ENCODE peak calls at places on chromosomes 1 and 21, in nine cellular contexts. I is PC-3; Q is CD4-positive, CD25-positive, alpha-beta regulatory T cell; B is body of pancreas; Y is naive thymus-derived CD8-positive, alpha-beta T cell; P is central memory CD8-positive, alpha-beta T cell; U is left cardiac atrium; V is activated T-helper 17 cell treated with anti-CD3 and anti-CD28 coated beads, Interleukin-2, amount 50 U/mL, for 72 hours; G is upper lobe of left lung. K is an unnamed sample.

GRCh38 chr1:231512147-231512698 is 16.2 kb upstream of the TSNAX start:
- ATAC-seq in P (no peak), U (no peak), Y (no peak), V (peak), B (no peak), I (peak), Q (no peak), G (peak), K (no peak)

GRCh38 chr1:91697322-91698260 is 188.4 kb downstream of the TGFBR3 start:
- ATAC-seq in G (peak), B (no peak), Q (peak), I (no peak), Y (peak), U (peak), P (peak), V (peak), K (no peak)

GRCh38 chr1:178458203-178458602 is 38.6 kb downstream of the CLEC20A start:
- ATAC-seq in U (no peak), G (no peak), Q (no peak), P (no peak), I (no peak), B (no peak), V (no peak), Y (no peak), K (no peak)

GRCh38 chr1:115712911-115713609 is 55.5 kb downstream of the CASQ2 start:
- ATAC-seq in Q (no peak), G (no peak), I (no peak), B (no peak), P (no peak), U (no peak), Y (no peak), V (no peak), K (no peak)

GRCh38 chr1:68344208-68344607 is 105.5 kb downstream of the RPE65 start:
- ATAC-seq in Y (no peak), I (no peak), U (no peak), B (peak), Q (no peak), G (no peak), V (no peak), P (no peak), K (peak)

GRCh38 chr1:158654570-158654969 is 31.9 kb downstream of the SPTA1 start:
- ATAC-seq in V (no peak), Q (no peak), G (no peak), U (no peak), P (no peak), Y (no peak), I (no peak), B (no peak), K (no peak)

GRCh38 chr21:42865361-42866160 is 13.8 kb downstream of the WDR4 start:
- ATAC-seq in B (no peak), I (no peak), Q (no peak), U (peak), Y (no peak), P (no peak), G (peak), V (no peak), K (no peak)

GRCh38 chr1:12572506-12572905 is 45.5 kb downstream of the DHRS3 start:
- ATAC-seq in Q (no peak), P (no peak), I (no peak), U (peak), B (no peak), V (peak), Y (no peak), G (no peak), K (peak)

GRCh38 chr1:55645286-55645685 is 430.1 kb upstream of the USP24 start:
- ATAC-seq in Q (no peak), V (no peak), I (no peak), P (no peak), U (no peak), Y (no peak), B (no peak), G (no peak), K (no peak)

GRCh38 chr1:64516803-64517568 is 47.1 kb downstream of the CACHD1 start:
- ATAC-seq in Y (no peak), U (no peak), Q (no peak), I (no peak), P (no peak), G (peak), B (no peak), V (no peak), K (peak)

GRCh38 chr1:8681317-8681650 is 136.2 kb downstream of the RERE start:
- ATAC-seq in U (no peak), G (no peak), I (peak), Y (no peak), Q (no peak), B (peak), V (peak), P (no peak), K (no peak)

GRCh38 chr21:39033878-39034589 is 149.2 kb downstream of the PSMG1 start:
- ATAC-seq in U (peak), B (no peak), I (no peak), Y (no peak), P (no peak), G (peak), Q (no peak), V (no peak), K (peak)

GRCh38 chr21:37413553-37414291 is 47.1 kb downstream of the DYRK1A start:
- ATAC-seq in G (peak), Q (no peak), B (no peak), V (no peak), I (no peak), U (no peak), P (no peak), Y (no peak), K (no peak)

GRCh38 chr1:246954126-246954525 is 22.4 kb upstream of the AHCTF1 start:
- ATAC-seq in B (no peak), Q (no peak), I (no peak), V (no peak), P (no peak), U (peak), Y (no peak), G (no peak), K (no peak)

GRCh38 chr21:31894441-31894840 is 21.6 kb downstream of the HUNK start:
- ATAC-seq in I (no peak), Y (no peak), P (no peak), G (no peak), Q (no peak), V (no peak), B (no peak), U (no peak), K (no peak)

GRCh38 chr1:157370698-157371097 is 181.6 kb downstream of the FCRL5 start:
- ATAC-seq in B (no peak), Q (no peak), U (no peak), P (no peak), V (no peak), Y (no peak), G (no peak), I (no peak), K (no peak)

GRCh38 chr1:180482425-180483275 is 19.7 kb downstream of the ACBD6 start:
- ATAC-seq in Y (no peak), I (peak), P (no peak), V (peak), G (peak), U (no peak), Q (peak), B (no peak), K (no peak)

GRCh38 chr1:201791775-201792166 is 37.2 kb upstream of the IPO9 start:
- ATAC-seq in P (no peak), I (no peak), Q (no peak), V (no peak), G (peak), B (no peak), Y (no peak), U (peak), K (no peak)

GRCh38 chr1:113891631-113892220 is 4.3 kb upstream of the BCL2L15 start:
- ATAC-seq in U (no peak), I (no peak), P (no peak), Q (no peak), V (no peak), Y (no peak), G (no peak), B (no peak), K (no peak)

GRCh38 chr1:41102208-41102607 is 80.7 kb upstream of the SLFNL1 start:
- ATAC-seq in U (peak), B (peak), V (no peak), G (peak), Q (no peak), Y (no peak), I (peak), P (no peak), K (peak)

GRCh38 chr1:12314328-12314903 is 84.6 kb downstream of the VPS13D start:
- ATAC-seq in V (no peak), B (peak), P (no peak), Q (no peak), I (peak), G (peak), Y (peak), U (peak), K (no peak)

GRCh38 chr21:45560106-45561021 is 18.1 kb upstream of the SLC19A1 start:
- ATAC-seq in V (no peak), U (no peak), Y (no peak), G (no peak), Q (no peak), B (no peak), I (no peak), P (no peak), K (no peak)

GRCh38 chr21:45339430-45340405 is 52.0 kb upstream of the POFUT2 start:
- ATAC-seq in Q (no peak), Y (no peak), G (no peak), V (peak), B (no peak), I (no peak), U (peak), P (no peak), K (no peak)

GRCh38 chr1:212819704-212820103 is 27.7 kb downstream of the SPATA45 start:
- ATAC-seq in Y (no peak), I (no peak), Q (no peak), G (no peak), V (no peak), B (no peak), P (no peak), U (no peak), K (no peak)

GRCh38 chr1:20785907-20786309 is 1.2 kb downstream of the HP1BP3 start:
- ATAC-seq in P (peak), I (no peak), U (peak), Y (no peak), Q (peak), B (no peak), V (peak), G (no peak), K (peak)

GRCh38 chr1:211586538-211586937 is 7.6 kb upstream of the SLC30A1 start:
- ATAC-seq in P (no peak), U (no peak), I (no peak), Q (no peak), G (no peak), B (no peak), Y (no peak), V (no peak), K (no peak)

GRCh38 chr21:44496900-44497550 is 41.7 kb downstream of the LRRC3 start:
- ATAC-seq in V (no peak), P (no peak), B (no peak), G (no peak), Q (no peak), U (peak), Y (no peak), I (no peak), K (no peak)

GRCh38 chr1:147073062-147073432 is 99.2 kb downstream of the PRKAB2 start:
- ATAC-seq in G (peak), B (no peak), I (no peak), P (no peak), U (no peak), Y (peak), Q (no peak), V (peak), K (no peak)

GRCh38 chr1:5331101-5331500 is 661.1 kb downstream of the NPHP4 start:
- ATAC-seq in I (no peak), Q (no peak), V (no peak), Y (no peak), B (no peak), G (no peak), U (no peak), P (no peak), K (no peak)

GRCh38 chr1:223500560-223501425 is 107.6 kb downstream of the CCDC185 start:
- ATAC-seq in P (no peak), B (no peak), G (peak), V (peak), Y (no peak), U (peak), Q (no peak), I (peak), K (peak)

GRCh38 chr1:119899321-119899720 is 3.0 kb upstream of the ADAM30 start:
- ATAC-seq in V (no peak), I (no peak), G (no peak), U (no peak), B (no peak), P (no peak), Y (no peak), Q (no peak), K (no peak)